ENCODE peak calls at places on chromosome 12, in eight cellular contexts. J, M, G, X, S, E, D and H are unnamed samples.

GRCh38 chr12:1309610-1310009 is 284.8 kb downstream of the FBXL14 start:
- DNase-seq in E (no peak), S (no peak), G (no peak), M (no peak), X (no peak), J (no peak), D (no peak), H (no peak)

GRCh38 chr12:93908846-93909592 is 231.8 kb downstream of the CRADD start:
- DNase-seq in D (no peak), E (no peak), X (no peak), M (no peak), G (no peak), S (no peak), J (no peak), H (no peak)

GRCh38 chr12:5718680-5719079 is 226.4 kb downstream of the ANO2 start:
- DNase-seq in J (no peak), G (no peak), X (peak; percentile 14), M (no peak), E (no peak), S (no peak), D (no peak), H (no peak)

GRCh38 chr12:16344269-16344668 is 3.2 kb upstream of the MGST1 start:
- DNase-seq in D (no peak), X (no peak), M (no peak), E (no peak), S (no peak), J (no peak), G (no peak), H (no peak)

GRCh38 chr12:19415563-19415962 is 23.7 kb upstream of the AEBP2 start:
- DNase-seq in X (no peak), G (no peak), J (no peak), E (no peak), D (no peak), M (no peak), S (no peak), H (no peak)

GRCh38 chr12:46373303-46374182 is 970 bp upstream of the SLC38A2 start:
- DNase-seq in S (peak; percentile 17), M (no peak), D (no peak), J (peak; percentile 57), E (peak; percentile 47), G (peak; percentile 66), X (peak; percentile 82), H (peak; percentile 42)

GRCh38 chr12:40970320-40970907 is 217.7 kb upstream of the PDZRN4 start:
- DNase-seq in E (no peak), D (no peak), X (no peak), G (no peak), J (no peak), S (no peak), M (no peak), H (no peak)

GRCh38 chr12:101908395-101908794 is 31.0 kb downstream of the DRAM1 start:
- DNase-seq in G (no peak), D (no peak), M (no peak), J (no peak), S (no peak), E (no peak), X (no peak), H (no peak)

GRCh38 chr12:116771651-116772050 is 33.5 kb downstream of the RNFT2 start:
- DNase-seq in G (no peak), E (no peak), S (no peak), J (no peak), M (no peak), D (no peak), X (no peak), H (no peak)

GRCh38 chr12:42865282-42865681 is 275.7 kb upstream of the PRICKLE1 start:
- DNase-seq in G (no peak), S (no peak), M (no peak), E (no peak), X (no peak), D (no peak), J (no peak), H (no peak)

GRCh38 chr12:54215990-54216579 is 27.3 kb upstream of the SMUG1 start:
- DNase-seq in D (peak; percentile 28), X (peak; percentile 76), S (peak; percentile 17), J (peak; percentile 33), G (no peak), E (peak; percentile 65), M (no peak), H (no peak)

GRCh38 chr12:55659486-55660385 is 23.0 kb downstream of the OR10P1 start:
- DNase-seq in M (no peak), S (no peak), J (no peak), D (no peak), E (no peak), G (no peak), X (no peak), H (no peak)

GRCh38 chr12:106304001-106304421 is 1.5 kb downstream of the TCP11L2 start:
- DNase-seq in S (no peak), X (no peak), E (no peak), J (peak; percentile 26), M (no peak), D (no peak), G (no peak), H (no peak)

GRCh38 chr12:130826151-130826801 is 12.8 kb downstream of the STX2 start:
- DNase-seq in E (peak; percentile 79), J (peak; percentile 88), S (peak; percentile 72), D (peak; percentile 67), G (peak; percentile 64), M (no peak), X (peak; percentile 92), H (peak; percentile 47)

GRCh38 chr12:94898388-94898787 is 105.1 kb downstream of the NDUFA12 start:
- DNase-seq in X (peak; percentile 50), D (no peak), G (no peak), S (no peak), M (no peak), E (no peak), J (no peak), H (no peak)

GRCh38 chr12:12098689-12099010 is 27.9 kb downstream of the BCL2L14 start:
- DNase-seq in D (no peak), J (no peak), X (no peak), E (no peak), M (no peak), S (no peak), G (no peak), H (no peak)

GRCh38 chr12:93011100-93011499 is 82.0 kb upstream of the EEA1 start:
- DNase-seq in S (no peak), E (no peak), X (no peak), M (no peak), G (no peak), J (no peak), D (no peak), H (no peak)

GRCh38 chr12:8018666-8019581 is 13.6 kb upstream of the FOXJ2 start:
- DNase-seq in X (peak; percentile 97), M (no peak), G (peak; percentile 81), E (no peak), S (no peak), J (peak; percentile 37), D (no peak), H (peak; percentile 28)

GRCh38 chr12:122976648-122976975 is 1.6 kb downstream of the OGFOD2 start:
- DNase-seq in M (no peak), G (peak; percentile 46), D (no peak), E (no peak), J (no peak), X (no peak), S (no peak), H (no peak)

GRCh38 chr12:29713729-29714128 is 70.0 kb downstream of the TMTC1 start:
- DNase-seq in M (no peak), J (no peak), E (no peak), D (no peak), S (no peak), G (no peak), X (no peak), H (no peak)

GRCh38 chr12:52038447-52038846 is 12.8 kb upstream of the NR4A1 start:
- DNase-seq in S (no peak), G (no peak), E (peak; percentile 9), J (no peak), D (no peak), X (no peak), M (no peak), H (no peak)

GRCh38 chr12:77058740-77059139 is 6.6 kb downstream of the E2F7 start:
- DNase-seq in E (no peak), M (no peak), S (no peak), J (no peak), X (no peak), G (no peak), D (no peak), H (no peak)

GRCh38 chr12:128789356-128789929 is 34.3 kb downstream of the SLC15A4 start:
- DNase-seq in G (no peak), M (no peak), X (no peak), E (no peak), D (no peak), J (no peak), S (no peak), H (no peak)

GRCh38 chr12:118145113-118145797 is 9.3 kb downstream of the PEBP1 start:
- DNase-seq in D (no peak), J (no peak), X (no peak), M (no peak), G (no peak), E (no peak), S (no peak), H (no peak)